ENCODE peak calls at places on chromosome X, in eight cellular contexts. Y is fibroblast of lung; R is A172; U is activated T-cell treated with anti-CD3 and anti-CD28 coated beads, Interleukin-2, amount 50 U/mL, for 24 hours; S is T-helper 2 cell; Q is RPMI8226; O is Right ventricle myocardium superior; X is dermis blood vessel endothelial cell. D is an unnamed sample.

GRCh38 chrX:83759872-83760271 is 101.1 kb upstream of the CYLC1 start:
- DNase-seq in R (no peak), O (no peak), X (peak), Y (peak), S (no peak), U (no peak), Q (peak), D (peak)

GRCh38 chrX:135463937-135464336 is 42.2 kb downstream of the SMIM10L2A start:
- DNase-seq in S (no peak), Y (peak), Q (peak), R (no peak), O (no peak), U (no peak), X (peak), D (peak)

GRCh38 chrX:73021361-73022092 is 18.8 kb downstream of the PABPC1L2B start:
- DNase-seq in S (no peak), R (no peak), U (no peak), Y (no peak), O (no peak), Q (no peak), X (no peak), D (no peak)

GRCh38 chrX:108303682-108304081 is 134.5 kb downstream of the COL4A6 start:
- DNase-seq in R (no peak), U (no peak), O (no peak), Y (no peak), Q (no peak), S (no peak), X (no peak), D (no peak)

GRCh38 chrX:56762707-56763555 is 33.9 kb downstream of the NBDY start:
- DNase-seq in Q (no peak), U (peak), O (no peak), X (no peak), S (no peak), R (no peak), Y (no peak), D (no peak)

GRCh38 chrX:85111347-85111746 is 107.7 kb downstream of the APOOL start:
- DNase-seq in R (no peak), Y (peak), Q (peak), X (peak), O (no peak), U (no peak), S (no peak), D (peak)

GRCh38 chrX:123493857-123494256 is 239.0 kb downstream of the THOC2 start:
- DNase-seq in S (no peak), Y (no peak), O (no peak), R (no peak), X (no peak), U (no peak), Q (no peak), D (no peak)

GRCh38 chrX:37380920-37381319 is 31.8 kb downstream of the PRRG1 start:
- DNase-seq in X (peak), R (peak), S (no peak), O (no peak), Y (peak), U (no peak), Q (no peak), D (no peak)

GRCh38 chrX:76428243-76429130 is 977 bp downstream of the MAGEE1 start:
- DNase-seq in Y (no peak), U (peak), Q (no peak), R (no peak), X (no peak), O (peak), S (peak), D (no peak)

GRCh38 chrX:37818031-37818430 is 29.3 kb downstream of the DYNLT3 start:
- DNase-seq in U (no peak), S (no peak), Q (peak), X (no peak), R (no peak), Y (no peak), O (no peak), D (no peak)

GRCh38 chrX:48474127-48474526 is 1.9 kb upstream of the FTSJ1 start:
- DNase-seq in Y (peak), R (no peak), Q (no peak), S (no peak), U (no peak), X (peak), O (no peak), D (no peak)

GRCh38 chrX:100829730-100830129 is 9.5 kb downstream of the CSTF2 start:
- DNase-seq in X (peak), Y (peak), S (no peak), U (no peak), Q (no peak), O (no peak), R (peak), D (no peak)

GRCh38 chrX:70479970-70480659 is 35.5 kb downstream of the DLG3 start:
- DNase-seq in R (no peak), O (no peak), X (peak), Y (peak), Q (no peak), U (no peak), S (no peak), D (peak)

GRCh38 chrX:32673193-32673592 is 538.2 kb downstream of the DMD start:
- DNase-seq in R (peak), S (no peak), Q (no peak), X (no peak), O (no peak), Y (peak), U (no peak), D (peak)

GRCh38 chrX:104284407-104285000 is 29.8 kb upstream of the ESX1 start:
- DNase-seq in R (peak), S (no peak), Q (no peak), O (no peak), X (no peak), U (no peak), Y (no peak), D (no peak)

GRCh38 chrX:153349952-153350351 is 16.0 kb downstream of the ZNF275 start:
- DNase-seq in X (no peak), O (no peak), U (no peak), S (no peak), Q (no peak), Y (no peak), R (no peak), D (no peak)

GRCh38 chrX:108323751-108324150 is 114.5 kb downstream of the COL4A6 start:
- DNase-seq in R (no peak), Q (no peak), U (no peak), X (no peak), Y (no peak), S (no peak), O (no peak), D (no peak)

GRCh38 chrX:12955882-12956703 is 18.8 kb upstream of the TMSB4X start:
- DNase-seq in O (peak), R (peak), S (no peak), U (peak), X (peak), Q (peak), Y (peak), D (no peak)

GRCh38 chrX:10119399-10119990 is 37.3 kb upstream of the CLCN4 start:
- DNase-seq in X (peak), S (peak), Y (peak), U (peak), R (peak), Q (peak), O (no peak), D (peak)

GRCh38 chrX:30620980-30621716 is 32.1 kb upstream of the GK start:
- DNase-seq in S (no peak), R (peak), X (peak), U (no peak), O (no peak), Y (peak), Q (no peak), D (no peak)

GRCh38 chrX:68901512-68901911 is 72.7 kb downstream of the EFNB1 start:
- DNase-seq in Q (no peak), S (no peak), Y (no peak), O (no peak), U (no peak), X (no peak), R (no peak), D (no peak)

GRCh38 chrX:120797201-120797938 is 78.3 kb downstream of the CT47B1 start:
- DNase-seq in X (peak), S (no peak), Q (no peak), O (no peak), R (no peak), U (no peak), Y (no peak), D (no peak)

GRCh38 chrX:71578253-71579135 is at the start of gene GCNA:
- DNase-seq in O (no peak), R (no peak), X (no peak), S (no peak), Q (no peak), U (no peak), Y (no peak), D (no peak)

GRCh38 chrX:146224442-146224841 is 406.8 kb downstream of the SLITRK2 start:
- DNase-seq in S (no peak), R (peak), U (no peak), O (no peak), X (no peak), Y (no peak), Q (no peak), D (no peak)

GRCh38 chrX:1657367-1658082 is 42.7 kb downstream of the ASMT start:
- DNase-seq in Y (no peak), Q (peak), U (peak), X (peak), S (no peak), R (peak), O (no peak), D (peak)

GRCh38 chrX:68503830-68504229 is 5.0 kb downstream of the YIPF6 start:
- DNase-seq in R (peak), U (peak), Y (no peak), S (no peak), O (no peak), Q (no peak), X (no peak), D (no peak)

GRCh38 chrX:107442914-107443527 is 6.4 kb upstream of the FRMPD3 start:
- DNase-seq in Q (no peak), R (no peak), U (no peak), X (no peak), Y (no peak), O (no peak), S (no peak), D (no peak)

GRCh38 chrX:19804168-19804567 is 83.2 kb downstream of the SH3KBP1 start:
- DNase-seq in Q (no peak), O (no peak), R (no peak), U (no peak), S (no peak), X (no peak), Y (no peak), D (no peak)

GRCh38 chrX:123859409-123859827 is 435 bp upstream of the XIAP start:
- DNase-seq in S (no peak), Q (no peak), O (peak), Y (no peak), U (no peak), R (peak), X (peak), D (no peak)

GRCh38 chrX:118807151-118808017 is 16.2 kb upstream of the ZCCHC12 start:
- DNase-seq in X (peak), Q (peak), R (peak), Y (peak), U (no peak), O (no peak), S (no peak), D (peak)

GRCh38 chrX:107978707-107979307 is 3.4 kb downstream of the TEX13B start:
- DNase-seq in S (no peak), Y (peak), O (no peak), U (no peak), Q (peak), X (peak), R (peak), D (peak)

GRCh38 chrX:132622130-132622529 is 133.3 kb upstream of the MBNL3 start:
- DNase-seq in U (peak), Q (no peak), Y (peak), O (no peak), R (peak), X (peak), S (peak), D (no peak)

D was measured in cerebellar cortex.